ENCODE peak calls at places on chromosomes 6 and 20, in five cellular contexts. G is cardiac muscle cell, Z is ovary, F is OCI-LY7, B is fibroblast of lung. W is an unnamed sample.

GRCh38 chr20:34971038-34971872 is 15.6 kb downstream of the MYH7B start:
- DNase-seq in B (no peak), F (no peak), G (no peak), Z (no peak), W (no peak)

GRCh38 chr20:38805502-38805957 is at the start of gene PPP1R16B:
- DNase-seq in G (peak; percentile 23), B (no peak), F (peak; percentile 90), Z (no peak), W (no peak)

GRCh38 chr6:163790296-163790840 is 375.9 kb downstream of the QKI start:
- DNase-seq in B (peak; percentile 59), F (no peak), G (peak; percentile 42), Z (no peak), W (no peak)

GRCh38 chr6:33577106-33577535 is 3.0 kb downstream of the BAK1 start:
- DNase-seq in F (no peak), B (no peak), G (no peak), Z (peak; percentile 52), W (no peak)

GRCh38 chr6:93164781-93165180 is 254.6 kb downstream of the EPHA7 start:
- DNase-seq in Z (no peak), F (no peak), G (no peak), B (peak; percentile 16), W (no peak)

GRCh38 chr6:37628611-37629320 is 68.9 kb downstream of the MDGA1 start:
- DNase-seq in B (peak; percentile 37), Z (no peak), F (no peak), G (peak; percentile 45), W (no peak)

GRCh38 chr6:106792536-106793236 is 163.3 kb downstream of the QRSL1 start:
- DNase-seq in F (no peak), Z (no peak), B (no peak), G (no peak), W (no peak)

GRCh38 chr6:132614554-132614953 is 9.5 kb downstream of the TAAR2 start:
- DNase-seq in G (no peak), Z (no peak), F (no peak), B (no peak), W (no peak)

GRCh38 chr6:142155895-142156757 is 9.1 kb downstream of the VTA1 start:
- DNase-seq in F (peak; percentile 59), B (peak; percentile 60), Z (no peak), G (peak; percentile 49), W (no peak)

GRCh38 chr6:99016355-99016754 is 68.6 kb upstream of the FBXL4 start:
- DNase-seq in Z (no peak), G (no peak), F (no peak), B (no peak), W (no peak)

GRCh38 chr6:153062516-153062915 is 60.0 kb upstream of the MTRF1L start:
- DNase-seq in F (no peak), Z (no peak), B (no peak), G (no peak), W (no peak)

GRCh38 chr6:84027340-84028183 is 6.0 kb upstream of the MRAP2 start:
- DNase-seq in G (peak; percentile 30), B (no peak), F (no peak), Z (no peak), W (peak; percentile 25)

GRCh38 chr20:59574308-59574707 is 30.0 kb upstream of the PHACTR3 start:
- DNase-seq in Z (no peak), G (no peak), B (no peak), F (no peak), W (no peak)

GRCh38 chr20:47118641-47119040 is 224.0 kb downstream of the EYA2 start:
- DNase-seq in Z (no peak), F (no peak), G (no peak), B (no peak), W (no peak)

GRCh38 chr20:3135507-3136070 is 24.1 kb downstream of the FASTKD5 start:
- DNase-seq in F (no peak), G (no peak), B (no peak), Z (no peak), W (no peak)

GRCh38 chr20:58603656-58604184 is 47.4 kb upstream of the STX16 start:
- DNase-seq in B (no peak), Z (no peak), F (no peak), G (no peak), W (no peak)

GRCh38 chr6:4872841-4873240 is 96.6 kb downstream of the CDYL start:
- DNase-seq in F (no peak), B (peak; percentile 44), Z (no peak), G (no peak), W (no peak)

GRCh38 chr6:33298773-33299236 is at the start of gene RGL2:
- DNase-seq in G (peak; percentile 75), Z (peak; percentile 90), F (peak; percentile 79), B (peak; percentile 55), W (peak; percentile 55)

GRCh38 chr6:30556714-30556963 is 350 bp upstream of the GNL1 start:
- DNase-seq in G (peak; percentile 91), F (peak; percentile 96), B (no peak), Z (peak; percentile 93), W (peak; percentile 82)

GRCh38 chr6:162907876-162908481 is 180.2 kb downstream of the PACRG start:
- DNase-seq in Z (no peak), G (peak; percentile 63), B (peak; percentile 86), F (peak; percentile 29), W (no peak)

GRCh38 chr20:19466204-19466928 is 253.9 kb downstream of the SLC24A3 start:
- DNase-seq in F (no peak), Z (no peak), B (no peak), G (no peak), W (no peak)

GRCh38 chr20:40866056-40866455 is 162.6 kb upstream of the TOP1 start:
- DNase-seq in G (no peak), Z (no peak), B (no peak), F (no peak), W (no peak)

GRCh38 chr6:41638801-41639555 is 710 bp downstream of the MDFI start:
- DNase-seq in G (peak; percentile 89), F (no peak), B (peak; percentile 33), Z (peak; percentile 73), W (no peak)

GRCh38 chr20:61161649-61162210 is 90.3 kb upstream of the CDH4 start:
- DNase-seq in F (no peak), B (peak; percentile 45), Z (no peak), G (no peak), W (no peak)

GRCh38 chr6:167325766-167326165 is 880 bp downstream of the TTLL2 start:
- DNase-seq in G (no peak), Z (no peak), B (no peak), F (no peak), W (no peak)

GRCh38 chr6:167330745-167331144 is 5.9 kb downstream of the TTLL2 start:
- DNase-seq in G (no peak), B (no peak), Z (no peak), F (no peak), W (no peak)

GRCh38 chr6:167331565-167331964 is 6.7 kb downstream of the TTLL2 start:
- DNase-seq in F (no peak), Z (no peak), B (no peak), G (no peak), W (no peak)

GRCh38 chr6:167328086-167328485 is 3.2 kb downstream of the TTLL2 start:
- DNase-seq in F (no peak), G (no peak), Z (no peak), B (no peak), W (no peak)

DNA sequence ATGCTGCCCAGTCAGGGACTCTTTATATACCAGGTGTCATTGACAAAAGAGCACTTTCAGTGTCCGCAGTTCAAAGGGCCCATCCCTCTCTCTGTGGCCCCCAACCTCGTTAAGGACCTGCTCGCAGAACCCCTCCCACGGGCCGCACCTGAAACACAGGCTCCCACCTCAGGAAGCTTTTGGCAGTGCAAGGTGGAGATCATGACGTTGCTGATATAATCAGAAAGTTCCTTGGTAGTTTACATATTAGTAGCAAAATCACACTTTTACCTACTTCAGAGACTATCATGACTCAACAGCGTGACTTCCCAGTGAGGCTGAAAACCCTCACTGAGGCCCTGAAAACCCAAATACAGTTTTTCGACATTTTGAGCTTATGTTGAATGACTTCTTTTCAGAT is 4.1 kb downstream of the TTLL2 start:
- DNase-seq in Z (no peak), B (no peak), G (no peak), F (no peak), W (no peak)
- H3K36me3 ChIP-seq in Z (no peaks in the 10 kb centered on the region), B (no peaks in the 10 kb centered on the region), G (no peaks in the 10 kb centered on the region), F (no peaks in the 10 kb centered on the region), W (no peaks in the 10 kb centered on the region)

DNA sequence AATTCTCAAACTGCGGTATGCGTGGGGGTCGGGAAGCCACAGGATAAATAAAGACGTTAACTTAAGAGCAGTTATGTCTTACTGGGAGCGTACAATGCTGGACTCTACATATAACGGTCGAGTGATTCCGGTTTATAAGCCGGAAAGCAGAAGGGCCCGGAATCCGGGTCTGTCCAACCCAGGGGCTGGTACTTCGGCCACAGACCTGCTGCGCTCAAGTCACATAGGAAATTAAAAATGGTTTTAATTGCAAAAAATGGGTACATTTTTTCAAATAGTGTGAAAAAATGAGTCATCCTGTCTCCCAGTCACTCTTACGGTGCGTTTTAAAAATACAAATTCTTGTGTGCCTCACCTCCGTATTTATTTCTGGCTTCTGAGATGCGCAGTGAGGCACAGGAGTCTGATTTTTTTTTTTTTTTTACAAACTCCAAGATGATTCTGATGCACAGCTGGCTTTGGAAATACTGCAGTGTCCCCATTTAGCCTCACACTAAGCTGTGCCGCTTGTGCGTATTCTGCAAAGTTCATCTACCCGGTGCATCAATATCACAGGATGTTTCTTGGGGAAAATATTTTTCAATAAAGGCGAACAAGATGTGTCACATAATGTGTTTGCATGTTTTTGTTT is 1.0 kb downstream of the PCIF1 start:
- DNase-seq in G (no peak), B (peak; percentile 32), F (no peak), Z (no peak), W (no peak)
- H3K4me1 ChIP-seq in G (peaks cover 4% of the 10 kb centered on the region), B (peaks cover 6% of the 10 kb centered on the region), F (peaks cover 8% of the 10 kb centered on the region), Z (peaks cover 2% of the 10 kb centered on the region), W (peaks cover 11% of the 10 kb centered on the region)

GRCh38 chr6:135195522-135195921 is 14.4 kb downstream of the MYB start:
- DNase-seq in Z (no peak), G (no peak), F (no peak), B (no peak), W (no peak)

GRCh38 chr6:135191508-135192255 is 10.6 kb downstream of the MYB start:
- DNase-seq in B (no peak), Z (no peak), G (no peak), F (peak; percentile 68), W (no peak)

GRCh38 chr6:135193221-135193620 is 12.1 kb downstream of the MYB start:
- DNase-seq in Z (no peak), B (no peak), F (no peak), G (no peak), W (no peak)

GRCh38 chr6:135195045-135195444 is 13.9 kb downstream of the MYB start:
- DNase-seq in Z (no peak), G (peak; percentile 24), F (no peak), B (no peak), W (no peak)

GRCh38 chr6:135192256-135193174 is 11.4 kb downstream of the MYB start:
- DNase-seq in F (no peak), Z (no peak), G (no peak), B (no peak), W (no peak)
- H3K36me3 ChIP-seq in F (peaks cover 96% of the 10 kb centered on the region), Z (no peaks in the 10 kb centered on the region), G (no peaks in the 10 kb centered on the region), B (no peaks in the 10 kb centered on the region), W (no peaks in the 10 kb centered on the region)

DNA sequence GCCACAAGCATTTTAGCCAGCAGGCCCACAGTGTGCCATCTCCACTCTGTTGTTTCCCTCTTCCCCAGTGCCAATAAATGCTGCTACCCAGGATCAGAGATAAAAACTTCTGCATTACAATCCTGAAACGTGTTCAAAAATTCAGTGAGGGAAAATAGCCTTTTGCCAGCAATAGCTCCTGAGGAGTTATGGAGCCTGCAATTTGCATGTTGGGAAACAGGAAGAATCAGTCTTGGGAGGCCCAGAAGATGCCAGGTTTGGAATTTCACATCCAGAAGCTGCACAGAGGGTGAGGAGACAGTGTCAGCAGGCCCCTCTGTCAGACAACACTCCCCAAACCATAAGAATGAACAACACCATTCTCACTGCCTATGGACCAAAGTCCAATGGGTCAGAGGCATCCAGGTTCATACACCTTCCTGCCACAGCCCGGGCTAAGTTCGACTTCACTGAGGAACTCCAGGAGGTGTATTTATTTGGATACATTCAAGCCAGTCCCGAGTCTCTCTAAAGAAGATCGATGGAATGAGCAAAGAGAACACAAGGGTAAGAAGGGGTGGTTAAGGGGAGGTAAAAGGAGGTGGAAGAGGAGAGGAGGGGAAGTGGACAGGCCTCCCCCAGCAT is 20.8 kb downstream of the RRBP1 start:
- DNase-seq in Z (no peak), G (peak; percentile 75), B (no peak), F (no peak), W (no peak)
- H3K4me1 ChIP-seq in Z (peaks cover 23% of the 10 kb centered on the region), G (peaks cover 8% of the 10 kb centered on the region), B (peaks cover 25% of the 10 kb centered on the region), F (peaks cover 4% of the 10 kb centered on the region), W (peaks cover 23% of the 10 kb centered on the region)